ENCODE peak calls at places on chromosomes 6 and 20, in ten cellular contexts. P is cardiac muscle cell; T is neuronal stem cell; G is upper lobe of right lung; D is naive thymus-derived CD4-positive, alpha-beta T cell; B is brain microvascular endothelial cell; Q is SJSA1; A is ovary; R is psoas muscle; X is esophagus squamous epithelium. O is an unnamed sample.

GRCh38 chr6:145009691-145010090 is 724.6 kb downstream of the UTRN start:
- DNase-seq in P (peak), T (no peak), G (no peak), D (no peak), B (no peak), Q (no peak), A (no peak), R (no peak), X (no peak), O (no peak)

GRCh38 chr6:73516712-73517489 is 3.9 kb downstream of the EEF1A1 start:
- DNase-seq in P (peak), T (no peak), G (no peak), D (no peak), B (no peak), Q (no peak), A (no peak), R (no peak), X (no peak), O (no peak)

GRCh38 chr6:19906161-19906560 is 69.0 kb downstream of the ID4 start:
- DNase-seq in P (peak), T (no peak), G (no peak), D (no peak), B (no peak), Q (no peak), A (no peak), R (no peak), X (no peak), O (no peak)

GRCh38 chr6:159075506-159076100 is 30.8 kb upstream of the TAGAP start:
- DNase-seq in P (peak), T (no peak), G (no peak), D (no peak), B (peak), Q (peak), A (no peak), R (no peak), X (no peak), O (no peak)

GRCh38 chr20:3436864-3437574 is 29.6 kb upstream of the DNAAF9 start:
- DNase-seq in P (no peak), T (no peak), G (no peak), D (no peak), B (no peak), Q (no peak), A (no peak), R (no peak), X (no peak), O (no peak)

GRCh38 chr6:119479860-119480655 is 130.5 kb upstream of the MAN1A1 start:
- DNase-seq in P (peak), T (no peak), G (no peak), D (no peak), B (peak), Q (no peak), A (no peak), R (no peak), X (no peak), O (no peak)

GRCh38 chr6:148495029-148495428 is 152.4 kb downstream of the SASH1 start:
- DNase-seq in P (no peak), T (no peak), G (no peak), D (no peak), B (no peak), Q (no peak), A (no peak), R (no peak), X (no peak), O (no peak)

GRCh38 chr6:7224726-7225125 is 88.3 kb downstream of the SSR1 start:
- DNase-seq in P (no peak), T (no peak), G (no peak), D (no peak), B (no peak), Q (no peak), A (no peak), R (no peak), X (no peak), O (no peak)

GRCh38 chr6:47009583-47009982 is 32.5 kb downstream of the ADGRF1 start:
- DNase-seq in P (peak), T (no peak), G (no peak), D (no peak), B (no peak), Q (no peak), A (no peak), R (no peak), X (no peak), O (no peak)

GRCh38 chr20:45433316-45433715 is 17.4 kb downstream of the PIGT start:
- DNase-seq in P (peak), T (no peak), G (no peak), D (no peak), B (no peak), Q (no peak), A (peak), R (peak), X (no peak), O (no peak)

GRCh38 chr20:49951160-49951559 is 15.0 kb downstream of the RNF114 start:
- DNase-seq in P (peak), T (no peak), G (no peak), D (no peak), B (no peak), Q (no peak), A (no peak), R (no peak), X (no peak), O (no peak)

GRCh38 chr6:13038315-13039261 is 289.7 kb downstream of the TBC1D7 start:
- DNase-seq in P (peak), T (no peak), G (no peak), D (no peak), B (no peak), Q (no peak), A (no peak), R (no peak), X (no peak), O (peak)

GRCh38 chr6:152846825-152847224 is 96.2 kb downstream of the VIP start:
- DNase-seq in P (no peak), T (no peak), G (no peak), D (no peak), B (no peak), Q (no peak), A (no peak), R (no peak), X (no peak), O (no peak)

GRCh38 chr6:64988148-64988547 is 718.9 kb downstream of the EYS start:
- DNase-seq in P (no peak), T (no peak), G (no peak), D (no peak), B (peak), Q (no peak), A (no peak), R (no peak), X (no peak), O (no peak)

GRCh38 chr20:34468956-34469355 is 47.3 kb upstream of the DYNLRB1 start:
- DNase-seq in P (no peak), T (no peak), G (no peak), D (no peak), B (no peak), Q (no peak), A (no peak), R (no peak), X (no peak), O (no peak)

GRCh38 chr6:167154895-167155294 is 2.9 kb downstream of the GPR31 start:
- DNase-seq in P (no peak), T (no peak), G (no peak), D (no peak), B (no peak), Q (no peak), A (no peak), R (no peak), X (no peak), O (no peak)
- H3K4me3 ChIP-seq in P (no peak), T (no peak), G (no peak), D (no peak), B (no peak), Q (no peak), A (no peak), R (no peak), X (no peak), O (no peak)

DNA sequence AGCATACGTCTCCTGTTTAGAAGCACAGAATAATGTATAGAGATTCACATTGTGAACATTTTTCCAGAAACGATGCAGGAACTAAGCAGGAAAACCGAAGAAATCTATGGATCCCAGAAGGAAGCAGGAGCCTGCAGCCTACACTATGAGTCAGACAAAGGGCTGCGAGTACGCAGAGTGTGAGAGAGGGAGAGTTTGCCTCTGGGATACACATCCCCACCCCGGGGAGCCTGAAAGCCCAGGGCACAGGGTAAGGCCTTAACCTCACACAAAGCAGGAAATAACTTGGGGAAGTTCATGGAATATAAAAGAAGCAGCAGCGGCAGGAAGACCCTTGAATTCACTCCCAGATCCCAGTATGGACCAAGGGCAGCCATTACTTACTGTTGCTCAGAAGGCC is 842.1 kb upstream of the MANEA start:
- DNase-seq in P (no peak), T (no peak), G (no peak), D (no peak), B (no peak), Q (no peak), A (no peak), R (no peak), X (no peak), O (no peak)
- H3K27ac ChIP-seq in P (no peak), T (no peak), G (no peak), D (no peak), B (no peak), Q (no peak), A (no peak), R (no peak), X (no peak), O (no peak)

GRCh38 chr6:135089901-135090300 is 35.3 kb upstream of the HBS1L start:
- DNase-seq in P (no peak), T (no peak), G (no peak), D (no peak), B (no peak), Q (no peak), A (no peak), R (no peak), X (no peak), O (no peak)

GRCh38 chr6:135088232-135088760 is 33.7 kb upstream of the HBS1L start:
- DNase-seq in P (no peak), T (no peak), G (no peak), D (no peak), B (no peak), Q (no peak), A (no peak), R (no peak), X (no peak), O (no peak)

GRCh38 chr6:135087803-135088202 is 33.2 kb upstream of the HBS1L start:
- DNase-seq in P (no peak), T (no peak), G (no peak), D (peak), B (no peak), Q (no peak), A (no peak), R (no peak), X (no peak), O (no peak)

GRCh38 chr6:135090819-135091218 is 36.2 kb upstream of the HBS1L start:
- DNase-seq in P (no peak), T (no peak), G (no peak), D (no peak), B (no peak), Q (no peak), A (no peak), R (no peak), X (no peak), O (no peak)

DNA sequence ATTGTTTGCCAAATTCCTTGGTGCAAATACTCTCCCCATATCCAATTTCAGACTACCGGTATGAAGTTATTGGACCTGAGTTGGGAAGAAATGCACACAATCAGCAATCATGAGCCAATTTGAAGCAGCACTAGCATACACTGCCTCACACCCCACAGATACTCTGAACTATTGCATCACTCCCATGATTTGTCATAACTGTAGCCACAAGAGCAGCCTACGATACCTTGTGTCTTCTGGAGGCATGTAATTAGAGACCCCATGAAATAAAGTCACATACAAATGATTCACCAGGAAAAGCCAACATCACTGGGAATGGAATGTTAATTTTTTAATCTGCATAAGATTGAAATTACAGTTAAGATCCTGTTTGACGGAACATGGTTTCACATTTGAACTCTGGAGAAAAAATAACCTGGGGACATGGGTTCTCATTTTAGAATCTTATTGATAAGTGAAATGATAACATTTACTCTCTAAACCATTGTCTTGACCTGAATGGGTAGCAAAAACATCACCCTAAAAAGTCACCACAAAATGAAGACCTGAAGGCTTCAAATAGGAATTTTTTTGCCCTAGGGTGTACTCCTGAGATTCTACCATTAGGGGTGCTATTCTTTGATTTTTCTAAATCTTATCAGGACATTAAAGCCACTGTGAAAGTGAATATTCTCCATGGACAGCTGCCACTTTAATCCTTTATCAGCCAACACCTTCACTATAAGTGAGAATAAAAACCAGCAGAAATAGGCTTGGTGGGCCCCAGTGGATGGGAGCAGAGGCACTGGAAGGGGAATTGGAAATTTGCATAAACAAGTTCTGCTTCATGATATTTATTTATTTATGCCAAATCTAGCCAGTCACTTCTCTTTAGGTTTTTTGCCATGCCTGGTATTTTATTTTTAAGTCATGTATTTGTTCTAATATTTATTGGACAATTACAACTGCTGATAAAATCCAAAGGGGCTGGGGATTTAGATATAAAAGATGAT is 34.5 kb upstream of the HBS1L start:
- DNase-seq in P (peak), T (no peak), G (no peak), D (no peak), B (peak), Q (no peak), A (no peak), R (no peak), X (no peak), O (no peak)
- H3K4me3 ChIP-seq in P (no peak), T (no peak), G (peak), D (peak), B (peak), Q (no peak), A (no peak), R (no peak), X (peak), O (no peak)

DNA sequence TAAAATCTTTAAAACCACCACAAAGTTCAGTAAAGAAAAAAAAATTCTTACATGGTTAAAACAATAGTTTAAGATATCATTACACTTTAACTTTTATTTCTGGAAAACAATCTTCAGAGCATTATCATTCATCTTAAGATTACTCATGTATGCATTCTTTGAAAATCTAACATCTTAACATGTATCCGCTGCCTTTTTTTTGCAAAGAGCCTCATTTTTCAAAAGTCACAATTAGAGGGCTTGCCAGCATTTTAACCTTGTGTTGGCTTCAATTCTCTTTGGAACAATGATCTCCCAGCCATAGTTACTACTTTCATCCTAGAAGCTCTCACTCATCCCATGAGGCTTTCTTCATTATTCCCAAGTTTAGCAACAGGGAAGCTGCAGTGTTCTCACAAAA is 330.7 kb downstream of the BCKDHB start:
- DNase-seq in P (no peak), T (no peak), G (no peak), D (no peak), B (peak), Q (no peak), A (no peak), R (no peak), X (no peak), O (no peak)
- H3K27ac ChIP-seq in P (no peak), T (no peak), G (no peak), D (no peak), B (no peak), Q (peak), A (no peak), R (no peak), X (no peak), O (no peak)

DNA sequence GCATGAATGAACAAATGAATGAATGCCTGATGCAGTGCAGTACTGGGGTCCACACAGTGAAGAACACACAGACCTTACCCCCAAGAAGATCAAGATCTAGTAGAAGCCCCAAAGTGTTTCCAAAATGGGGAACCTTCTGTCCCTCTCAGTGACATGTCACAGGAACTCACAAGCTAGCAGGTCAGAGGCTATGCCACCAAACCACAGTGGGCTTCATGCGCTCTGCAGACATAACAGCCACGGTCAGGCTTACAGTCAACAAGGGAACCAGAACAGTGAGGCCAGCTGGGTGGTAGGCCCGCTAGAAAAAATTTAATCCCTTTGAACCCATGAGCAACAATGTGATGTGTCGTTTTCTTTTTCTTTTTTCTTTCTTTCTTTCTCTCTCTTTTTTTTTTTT is 20.2 kb upstream of the ARFGEF2 start:
- DNase-seq in P (no peak), T (no peak), G (no peak), D (no peak), B (no peak), Q (no peak), A (no peak), R (no peak), X (no peak), O (no peak)
- H3K4me3 ChIP-seq in P (no peak), T (no peak), G (no peak), D (no peak), B (no peak), Q (no peak), A (no peak), R (no peak), X (no peak), O (no peak)

O was measured in pancreas.